ENCODE peak calls at places on chromosome 5, in nine cellular contexts. E, I, P, W, L, D, C, N and X are unnamed samples.
A peak's percentile ranks its signal among the peaks of the same experiment; 100 is the strongest.

GRCh38 chr5:150022163-150022540 is 21.6 kb downstream of the HMGXB3 start:
- DNase-seq in E (peak; percentile 95), I (no peak), P (no peak), W (no peak), L (no peak), D (peak; percentile 96), C (no peak), N (no peak), X (no peak)

GRCh38 chr5:80346055-80346454 is 26.3 kb downstream of the SPZ1 start:
- DNase-seq in E (no peak), I (no peak), P (no peak), W (no peak), L (no peak), D (peak; percentile 12), C (no peak), N (peak; percentile 44), X (no peak)

GRCh38 chr5:136769900-136770684 is 404.7 kb upstream of the TRPC7 start:
- DNase-seq in E (peak; percentile 37), I (peak; percentile 66), P (no peak), W (peak; percentile 3), L (no peak), D (peak; percentile 79), C (no peak), N (no peak), X (peak; percentile 12)

GRCh38 chr5:6216516-6217075 is 161.8 kb downstream of the MED10 start:
- DNase-seq in E (no peak), I (no peak), P (no peak), W (no peak), L (no peak), D (no peak), C (no peak), N (no peak), X (no peak)

GRCh38 chr5:1386274-1386717 is 41.4 kb upstream of the CLPTM1L start:
- DNase-seq in E (no peak), I (no peak), P (no peak), W (peak; percentile 46), L (peak; percentile 66), D (peak; percentile 44), C (peak; percentile 49), N (peak; percentile 85), X (no peak)

GRCh38 chr5:106290841-106291240 is 1379.9 kb downstream of the EFNA5 start:
- DNase-seq in E (no peak), I (no peak), P (no peak), W (no peak), L (no peak), D (no peak), C (no peak), N (no peak), X (no peak)

GRCh38 chr5:159638954-159639559 is 277.2 kb upstream of the ADRA1B start:
- DNase-seq in E (no peak), I (no peak), P (no peak), W (no peak), L (no peak), D (peak; percentile 90), C (no peak), N (no peak), X (no peak)

GRCh38 chr5:74478328-74478727 is 162.2 kb downstream of the ENC1 start:
- DNase-seq in E (no peak), I (no peak), P (no peak), W (no peak), L (no peak), D (no peak), C (no peak), N (no peak), X (no peak)

GRCh38 chr5:541888-542692 is 17.8 kb upstream of the SLC9A3 start:
- DNase-seq in E (no peak), I (peak; percentile 54), P (no peak), W (no peak), L (peak; percentile 48), D (no peak), C (peak; percentile 40), N (no peak), X (no peak)